ENCODE peak calls at places on chromosomes 2 and 18, in ten cellular contexts. B is MCF 10A, F is choroid plexus epithelial cell, X is left ventricle myocardium inferior, G is AG09319, M is A549, H is RWPE1, Y is NB4, W is endothelial cell, Q is fibroblast of villous mesenchyme. T is an unnamed sample.

GRCh38 chr18:478679-479078 is 21.8 kb downstream of the COLEC12 start:
- DNase-seq in B (no peak), G (no peak), X (no peak), M (no peak), W (no peak), H (no peak), Q (peak), F (peak), Y (no peak), T (no peak)

GRCh38 chr2:69945447-69945846 is 16.0 kb downstream of the ASPRV1 start:
- DNase-seq in X (no peak), H (peak), B (peak), W (no peak), Q (no peak), M (no peak), F (no peak), G (no peak), Y (peak), T (no peak)

GRCh38 chr18:10401489-10401888 is 52.9 kb upstream of the APCDD1 start:
- DNase-seq in Y (peak), H (peak), Q (no peak), F (no peak), B (peak), W (no peak), M (no peak), X (no peak), G (no peak), T (no peak)

GRCh38 chr18:75034937-75035336 is 174.0 kb downstream of the PTGR3 start:
- DNase-seq in Q (no peak), H (no peak), Y (no peak), F (no peak), X (no peak), W (no peak), M (no peak), G (no peak), B (no peak), T (no peak)

GRCh38 chr2:227461878-227462462 is 10.0 kb upstream of the AGFG1 start:
- DNase-seq in W (no peak), H (no peak), Y (no peak), M (no peak), X (no peak), Q (no peak), G (no peak), B (no peak), F (no peak), T (no peak)

GRCh38 chr2:239006886-239007285 is 159.0 kb downstream of the TWIST2 start:
- DNase-seq in Q (no peak), Y (no peak), B (peak), H (peak), F (no peak), G (no peak), M (peak), W (no peak), X (no peak), T (no peak)

GRCh38 chr2:72326759-72327158 is 179.1 kb upstream of the CYP26B1 start:
- DNase-seq in H (no peak), B (peak), Y (no peak), W (no peak), X (no peak), M (no peak), F (peak), G (no peak), Q (no peak), T (no peak)

GRCh38 chr18:71951021-71951420 is 593.1 kb downstream of the CBLN2 start:
- DNase-seq in F (no peak), Y (no peak), G (no peak), X (no peak), Q (peak), H (no peak), B (no peak), W (no peak), M (no peak), T (no peak)

GRCh38 chr2:196635156-196635555 is 4.4 kb upstream of the CCDC150 start:
- DNase-seq in F (no peak), H (no peak), G (no peak), X (no peak), Y (no peak), M (no peak), Q (peak), B (no peak), W (no peak), T (no peak)

GRCh38 chr2:121699421-121700328 is 37.0 kb downstream of the NIFK start:
- DNase-seq in W (no peak), H (peak), G (no peak), F (peak), M (peak), Q (peak), B (peak), X (peak), Y (peak), T (no peak)

GRCh38 chr2:9693138-9693520 is 62.3 kb upstream of the YWHAQ start:
- DNase-seq in W (no peak), Q (peak), F (peak), M (no peak), B (peak), G (peak), H (peak), Y (no peak), X (peak), T (no peak)

GRCh38 chr2:207403950-207404349 is 125.8 kb upstream of the CREB1 start:
- DNase-seq in H (no peak), W (no peak), Y (no peak), M (no peak), G (no peak), Q (no peak), B (peak), F (no peak), X (no peak), T (no peak)

GRCh38 chr18:49135871-49136270 is 185.1 kb upstream of the SMAD7 start:
- DNase-seq in Q (peak), X (no peak), G (peak), Y (peak), W (no peak), B (no peak), H (no peak), F (peak), M (peak), T (no peak)

GRCh38 chr2:68901199-68901515 is 30.0 kb upstream of the BMP10 start:
- DNase-seq in Y (peak), H (no peak), F (peak), M (no peak), B (peak), X (no peak), G (no peak), Q (peak), W (no peak), T (peak)
- TF ChIP-seq CTCF in Y (peak), H (no peak), F (peak), M (peak), B (peak), X (no peak), G (peak), Q (peak), W (no peak), T (peak)

DNA sequence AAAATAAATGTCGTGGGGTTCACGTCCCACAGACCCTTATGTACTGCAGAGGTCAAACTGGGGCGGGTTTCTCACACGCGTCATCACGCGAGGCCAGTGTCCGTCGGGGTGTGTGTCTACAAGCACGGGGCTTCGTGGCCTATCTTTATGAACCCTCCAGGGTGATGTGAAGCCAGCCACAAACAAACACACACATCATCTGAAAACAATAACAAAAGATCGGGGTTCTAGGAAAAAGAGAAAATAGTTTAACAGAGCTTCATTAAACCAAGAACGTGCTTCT is 23.3 kb downstream of the LDLRAD4 start:
- DNase-seq in F (no peak), B (no peak), H (no peak), Q (no peak), X (no peak), W (no peak), M (no peak), G (no peak), Y (no peak), T (no peak)
- TF ChIP-seq CTCF in F (no peak), B (no peak), H (no peak), Q (no peak), X (no peak), W (no peak), M (no peak), G (no peak), Y (no peak), T (no peak)

DNA sequence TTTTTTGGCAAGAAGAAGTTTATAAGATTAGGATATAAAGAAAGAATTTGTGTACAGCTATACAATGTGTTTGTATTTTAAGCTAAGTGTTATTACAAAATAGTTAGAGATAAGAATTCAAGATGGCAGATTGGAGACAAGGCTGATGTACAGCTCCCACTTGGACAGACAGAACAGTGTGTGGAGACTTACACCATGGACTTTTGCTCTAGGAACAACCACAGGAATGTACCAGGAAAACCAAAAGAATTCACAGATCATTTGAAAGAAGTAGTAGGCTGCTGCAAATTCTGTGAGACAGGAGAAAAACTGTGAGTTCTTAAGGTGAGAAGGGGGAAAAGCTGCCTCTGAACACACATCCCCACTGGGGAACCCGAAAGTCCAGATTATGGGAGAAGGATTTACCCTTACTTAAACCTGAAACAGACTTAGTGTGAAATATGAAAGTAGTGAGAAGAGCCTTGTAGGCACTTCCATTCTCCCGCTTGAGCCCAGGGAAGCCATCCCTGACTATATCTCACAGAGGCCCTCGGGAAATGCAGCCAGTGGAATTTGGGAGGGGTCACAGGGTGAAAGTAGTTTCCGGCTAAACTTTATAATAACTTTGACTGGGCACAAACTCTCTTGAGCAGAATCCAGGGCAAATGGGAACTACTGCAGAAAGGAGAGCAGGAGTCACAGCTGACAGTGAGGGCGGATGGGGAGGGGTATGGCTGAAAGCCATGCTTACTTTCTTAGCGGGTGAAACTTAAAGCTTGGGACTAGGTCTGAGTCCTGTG is 11.6 kb upstream of the RPRD1A start:
- DNase-seq in W (no peak), F (peak), G (no peak), M (no peak), B (no peak), Y (no peak), Q (peak), H (no peak), X (no peak), T (no peak)
- TF ChIP-seq CTCF in W (no peak), F (no peak), G (no peak), M (no peak), B (no peak), Y (no peak), Q (no peak), H (no peak), X (no peak), T (no peak)

GRCh38 chr2:240503848-240504247 is 53.9 kb downstream of the ANKMY1 start:
- DNase-seq in B (no peak), X (no peak), M (no peak), H (no peak), W (no peak), Y (no peak), F (no peak), G (no peak), Q (no peak), T (peak)

GRCh38 chr2:240503375-240503774 is 54.4 kb downstream of the ANKMY1 start:
- DNase-seq in H (no peak), X (no peak), W (no peak), Q (no peak), Y (no peak), M (no peak), F (no peak), B (no peak), G (no peak), T (peak)

GRCh38 chr2:240502059-240502429 is 55.7 kb downstream of the ANKMY1 start:
- DNase-seq in W (no peak), F (no peak), H (no peak), X (no peak), Q (no peak), M (no peak), Y (no peak), B (no peak), G (no peak), T (peak)

GRCh38 chr2:240501531-240501991 is 56.2 kb downstream of the ANKMY1 start:
- DNase-seq in Q (no peak), H (no peak), B (no peak), X (peak), Y (no peak), W (no peak), F (no peak), M (no peak), G (no peak), T (peak)

DNA sequence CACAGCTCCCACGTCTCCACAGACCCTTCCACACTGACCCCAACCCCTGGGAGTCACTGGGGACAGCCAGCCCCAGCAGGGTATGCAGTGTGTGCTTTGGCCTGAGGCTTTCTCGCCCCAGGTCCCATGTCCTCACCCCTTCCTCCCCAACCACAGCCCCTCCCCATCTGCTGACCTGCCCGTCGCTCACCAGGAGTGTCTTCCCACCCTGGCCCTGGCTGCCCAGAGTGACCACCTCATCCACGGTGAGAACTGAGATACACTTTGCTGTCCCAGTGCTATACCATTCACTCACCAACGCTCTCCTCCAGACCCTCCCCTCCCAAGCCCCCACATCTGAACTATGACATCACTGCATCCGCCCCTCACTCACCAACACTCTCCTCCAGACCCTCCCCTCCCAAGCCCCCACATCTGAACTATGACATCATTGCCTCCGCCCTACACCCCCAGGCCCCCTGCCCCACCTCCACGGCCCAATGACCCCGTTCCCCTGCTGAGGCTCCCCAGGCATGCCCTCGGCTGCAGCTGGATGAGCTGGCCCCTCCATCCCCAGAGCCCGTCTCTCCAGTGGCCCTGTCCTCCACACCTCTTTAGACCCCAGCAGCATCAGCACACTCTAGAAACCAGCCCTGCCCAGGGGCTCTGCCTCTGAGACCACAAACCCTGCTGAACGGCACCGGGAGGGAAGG is 55.2 kb downstream of the ANKMY1 start:
- DNase-seq in M (no peak), Q (no peak), W (no peak), X (no peak), B (no peak), G (no peak), H (no peak), Y (no peak), F (no peak), T (peak)
- TF ChIP-seq CTCF in M (no peak), Q (no peak), W (no peak), X (no peak), B (no peak), G (no peak), H (no peak), Y (no peak), F (no peak), T (no peak)

GRCh38 chr2:218217366-218218309 is 649 bp downstream of the ARPC2 start:
- DNase-seq in B (peak), Y (peak), G (no peak), Q (peak), W (peak), M (peak), X (peak), F (no peak), H (peak), T (peak)

GRCh38 chr2:218216336-218216673 is 684 bp upstream of the ARPC2 start:
- DNase-seq in M (no peak), X (peak), B (no peak), H (no peak), Y (peak), F (no peak), Q (peak), W (no peak), G (no peak), T (no peak)

GRCh38 chr2:218219934-218220333 is 2.9 kb downstream of the ARPC2 start:
- DNase-seq in H (no peak), Y (peak), X (no peak), G (no peak), W (no peak), B (peak), M (no peak), F (no peak), Q (no peak), T (no peak)

GRCh38 chr2:218218409-218219185 is 1.6 kb downstream of the ARPC2 start:
- DNase-seq in Y (peak), Q (no peak), G (no peak), H (peak), B (peak), X (no peak), W (no peak), M (no peak), F (no peak), T (no peak)

GRCh38 chr2:218216674-218217365 is at the start of gene ARPC2:
- DNase-seq in B (peak), W (peak), Q (peak), M (peak), F (peak), Y (peak), G (peak), H (peak), X (peak), T (peak)
- TF ChIP-seq CTCF in B (no peak), W (no peak), Q (no peak), M (no peak), F (no peak), Y (no peak), G (no peak), H (no peak), X (peak), T (no peak)

GRCh38 chr2:166419616-166419934 is 43.8 kb upstream of the SCN9A start:
- DNase-seq in Y (peak), Q (peak), M (peak), H (peak), X (no peak), F (peak), W (no peak), G (peak), B (peak), T (no peak)
- TF ChIP-seq CTCF in Y (no peak), Q (peak), M (peak), H (peak), X (no peak), F (peak), W (peak), G (peak), B (peak), T (peak)

GRCh38 chr2:64625352-64626145 is 28.2 kb downstream of the SERTAD2 start:
- DNase-seq in G (no peak), X (no peak), W (no peak), H (no peak), Y (peak), B (no peak), F (no peak), M (no peak), Q (no peak), T (peak)
- TF ChIP-seq CTCF in G (no peak), X (no peak), W (no peak), H (no peak), Y (no peak), B (no peak), F (no peak), M (no peak), Q (no peak), T (peak)